ENCODE peak calls at places on chromosomes 7 and 10, in eight cellular contexts. J is dorsolateral prefrontal cortex, Q is NCI-H460, X is aorta, M is GM04504, E is cardiac muscle cell, Y is dermis microvascular lymphatic vessel endothelial cell, Z is nucleus accumbens. C is an unnamed sample.

GRCh38 chr7:94350729-94351128 is 44.0 kb upstream of the COL1A2 start:
- DNase-seq in X (no peak), Z (no peak), E (no peak), J (no peak), Y (no peak), M (no peak), Q (no peak), C (peak; percentile 68)

GRCh38 chr10:37816290-37816689 is 41.1 kb downstream of the ZNF248 start:
- DNase-seq in X (no peak), Y (no peak), Q (no peak), J (no peak), Z (no peak), E (no peak), M (no peak), C (no peak)

GRCh38 chr7:43377196-43377935 is 205.5 kb upstream of the STK17A start:
- DNase-seq in Q (no peak), M (no peak), X (no peak), J (no peak), Z (no peak), E (peak; percentile 30), Y (no peak), C (no peak)

GRCh38 chr7:32264667-32265284 is 194.6 kb upstream of the PDE1C start:
- DNase-seq in J (no peak), M (no peak), Q (no peak), Z (no peak), Y (no peak), X (no peak), E (peak; percentile 1), C (no peak)

GRCh38 chr10:104809288-104810090 is 168.4 kb downstream of the SORCS3 start:
- DNase-seq in Y (peak; percentile 4), Z (no peak), Q (peak; percentile 9), J (no peak), E (no peak), X (no peak), M (no peak), C (no peak)

GRCh38 chr7:153091477-153091876 is 331.9 kb downstream of the ACTR3B start:
- DNase-seq in Q (no peak), X (no peak), Z (no peak), M (no peak), J (peak; percentile 49), Y (no peak), E (no peak), C (no peak)

GRCh38 chr7:69246758-69247157 is 351.5 kb upstream of the AUTS2 start:
- DNase-seq in E (no peak), J (peak; percentile 47), X (peak; percentile 55), Y (no peak), Q (no peak), Z (peak; percentile 2), M (no peak), C (no peak)

GRCh38 chr7:84190016-84190705 is 4.4 kb downstream of the SEMA3A start:
- DNase-seq in J (no peak), Y (no peak), E (no peak), X (no peak), M (no peak), Q (no peak), Z (no peak), C (no peak)

GRCh38 chr7:24946467-24946866 is 33.5 kb downstream of the OSBPL3 start:
- DNase-seq in X (no peak), J (no peak), Q (no peak), Z (no peak), E (no peak), Y (no peak), M (no peak), C (no peak)

GRCh38 chr10:128660726-128661125 is 534.5 kb upstream of the MKI67 start:
- DNase-seq in E (no peak), M (no peak), J (no peak), Y (no peak), Q (no peak), Z (no peak), X (no peak), C (no peak)

GRCh38 chr10:79386637-79387465 is 39.6 kb downstream of the PPIF start:
- DNase-seq in Z (no peak), E (no peak), J (peak; percentile 39), Y (no peak), M (no peak), Q (no peak), X (peak; percentile 38), C (no peak)

GRCh38 chr7:27157717-27158431 is 1.4 kb upstream of the HOXA7 start:
- DNase-seq in X (no peak), E (no peak), Y (no peak), Z (no peak), Q (no peak), J (peak; percentile 12), M (no peak), C (no peak)

GRCh38 chr7:29304756-29305155 is 110.2 kb downstream of the CHN2 start:
- DNase-seq in X (no peak), J (no peak), Q (no peak), E (no peak), Z (no peak), Y (peak; percentile 97), M (no peak), C (no peak)

GRCh38 chr7:130141161-130141857 is 63.9 kb downstream of the TMEM209 start:
- DNase-seq in Z (peak; percentile 52), J (peak; percentile 91), E (peak; percentile 93), Q (no peak), X (peak; percentile 88), Y (peak; percentile 52), M (peak; percentile 34), C (peak; percentile 13)

GRCh38 chr7:141200191-141201108 is 126.6 kb downstream of the TMEM178B start:
- DNase-seq in X (no peak), Z (no peak), Q (no peak), M (no peak), E (no peak), Y (no peak), J (no peak), C (no peak)

GRCh38 chr7:7573701-7574100 is 7.0 kb downstream of the MIOS start:
- DNase-seq in Q (no peak), M (no peak), E (no peak), Y (no peak), Z (no peak), J (no peak), X (no peak), C (no peak)

GRCh38 chr7:134547738-134548054 is 1.2 kb upstream of the AKR1B15 start:
- DNase-seq in M (no peak), Z (no peak), Q (peak; percentile 78), X (peak; percentile 74), J (no peak), E (peak; percentile 68), Y (peak; percentile 73), C (no peak)

GRCh38 chr7:23470290-23471089 is at the start of gene IGF2BP3:
- DNase-seq in Y (peak; percentile 95), Z (no peak), M (peak; percentile 85), J (no peak), X (no peak), Q (peak; percentile 94), E (peak; percentile 99), C (peak; percentile 96)

GRCh38 chr7:139737221-139738100 is 40.3 kb downstream of the HIPK2 start:
- DNase-seq in Z (no peak), J (no peak), Y (peak; percentile 42), E (no peak), M (no peak), X (no peak), Q (no peak), C (no peak)

GRCh38 chr10:4294271-4294670 is 509.3 kb upstream of the KLF6 start:
- DNase-seq in M (no peak), Y (no peak), X (no peak), Z (no peak), Q (no peak), E (no peak), J (no peak), C (no peak)

GRCh38 chr7:265998-266850 is 23.7 kb upstream of the FOXL3 start:
- DNase-seq in Q (no peak), M (no peak), X (peak; percentile 42), Z (no peak), E (no peak), Y (no peak), J (peak; percentile 39), C (no peak)

GRCh38 chr10:34811126-34811967 is 3.7 kb downstream of the PARD3 start:
- DNase-seq in Q (no peak), X (no peak), J (no peak), M (no peak), Y (no peak), E (no peak), Z (no peak), C (no peak)

GRCh38 chr10:120423350-120424197 is 33.5 kb upstream of the PLPP4 start:
- DNase-seq in J (peak; percentile 54), M (no peak), Q (peak; percentile 27), Z (no peak), Y (peak; percentile 31), X (no peak), E (peak; percentile 64), C (peak; percentile 22)

GRCh38 chr10:421170-421569 is 268.3 kb downstream of the DIP2C start:
- DNase-seq in Z (no peak), Q (no peak), X (no peak), Y (peak; percentile 23), E (no peak), J (no peak), M (no peak), C (no peak)

GRCh38 chr7:2894118-2894940 is 50.2 kb upstream of the GNA12 start:
- DNase-seq in X (no peak), E (no peak), M (no peak), Q (no peak), Y (no peak), J (no peak), Z (no peak), C (peak; percentile 43)

GRCh38 chr7:28381466-28381865 is 30.9 kb upstream of the CREB5 start:
- DNase-seq in X (no peak), Z (no peak), M (no peak), Y (no peak), Q (no peak), E (peak; percentile 33), J (no peak), C (no peak)

GRCh38 chr10:79387974-79388850 is 40.9 kb downstream of the PPIF start:
- DNase-seq in E (no peak), Q (no peak), Y (no peak), X (no peak), J (peak; percentile 19), Z (no peak), M (no peak), C (no peak)

GRCh38 chr10:64110079-64110478 is 588.9 kb downstream of the REEP3 start:
- DNase-seq in Q (no peak), M (no peak), Z (no peak), E (no peak), X (no peak), Y (no peak), J (no peak), C (no peak)

GRCh38 chr7:25908154-25908948 is 243.6 kb upstream of the NFE2L3 start:
- DNase-seq in J (no peak), Z (no peak), Q (no peak), M (no peak), X (no peak), E (no peak), Y (no peak), C (no peak)

GRCh38 chr10:129417882-129418281 is 49.2 kb upstream of the MGMT start:
- DNase-seq in X (no peak), E (peak; percentile 1), Z (no peak), Q (no peak), M (peak; percentile 12), Y (peak; percentile 98), J (no peak), C (no peak)

GRCh38 chr10:117656385-117657367 is 114.1 kb downstream of the EMX2 start:
- DNase-seq in E (no peak), Y (no peak), Z (no peak), X (no peak), M (no peak), Q (no peak), J (no peak), C (no peak)

GRCh38 chr7:43077732-43078391 is 34.6 kb upstream of the HECW1 start:
- DNase-seq in X (no peak), J (no peak), E (peak; percentile 64), M (no peak), Q (peak; percentile 11), Y (no peak), Z (no peak), C (peak; percentile 22)

GRCh38 chr10:23505797-23506465 is 67.1 kb downstream of the OTUD1 start:
- DNase-seq in M (no peak), X (no peak), Q (no peak), Z (no peak), E (no peak), Y (no peak), J (no peak), C (no peak)

GRCh38 chr7:136302049-136302448 is 324.9 kb upstream of the MTPN start:
- DNase-seq in Y (no peak), Z (no peak), E (no peak), X (no peak), J (no peak), M (no peak), Q (no peak), C (no peak)